ENCODE peak calls at places on chromosomes 16 and 17, in six cellular contexts. W, C, X, N, U and B are unnamed samples.

GRCh38 chr16:51150894-51151320 is at the start of gene SALL1:
- DNase-seq in N (no peak), U (no peak), W (no peak), C (no peak), X (no peak), B (no peak)

GRCh38 chr17:27153005-27153404 is 140.9 kb upstream of the WSB1 start:
- DNase-seq in U (no peak), N (peak), X (no peak), W (no peak), C (no peak), B (no peak)

GRCh38 chr17:63082273-63082861 is 116.3 kb downstream of the TANC2 start:
- DNase-seq in W (no peak), X (no peak), N (peak), C (no peak), U (no peak), B (no peak)

GRCh38 chr16:81730090-81731051 is 48.7 kb upstream of the PLCG2 start:
- DNase-seq in C (peak), X (peak), W (peak), U (peak), N (no peak), B (peak)

GRCh38 chr16:4200000-4200780 is 41.7 kb downstream of the SRL start:
- DNase-seq in U (peak), N (no peak), W (peak), C (peak), X (peak), B (peak)

GRCh38 chr16:5044011-5044540 is 10.3 kb upstream of the NAGPA start:
- DNase-seq in U (no peak), N (no peak), X (no peak), C (no peak), W (no peak), B (no peak)

GRCh38 chr17:79192503-79193500 is 118.2 kb downstream of the ENGASE start:
- DNase-seq in W (peak), U (no peak), C (no peak), N (no peak), X (no peak), B (peak)

GRCh38 chr17:75773808-75774470 is 8.9 kb upstream of the GALK1 start:
- DNase-seq in C (no peak), X (peak), U (no peak), W (no peak), N (no peak), B (no peak)

GRCh38 chr16:2178321-2179106 is 17.9 kb downstream of the CASKIN1 start:
- DNase-seq in U (no peak), W (no peak), C (peak), N (no peak), X (no peak), B (no peak)

GRCh38 chr16:56629531-56629930 is 2.9 kb upstream of the MT1M start:
- DNase-seq in U (no peak), N (no peak), X (no peak), C (no peak), W (no peak), B (no peak)

GRCh38 chr16:17467923-17468540 is 2.7 kb downstream of the XYLT1 start:
- DNase-seq in X (peak), C (peak), U (peak), N (no peak), W (no peak), B (peak)

GRCh38 chr17:41959336-41960095 is 7.1 kb upstream of the CNP start:
- DNase-seq in W (peak), N (no peak), C (no peak), U (no peak), X (no peak), B (no peak)

GRCh38 chr16:2953706-2954105 is 10.4 kb upstream of the KREMEN2 start:
- DNase-seq in U (no peak), C (no peak), X (no peak), N (no peak), W (no peak), B (no peak)

GRCh38 chr17:81393684-81394376 is 1.4 kb upstream of the BAHCC1 start:
- DNase-seq in U (peak), C (peak), N (peak), X (peak), W (peak), B (peak)

GRCh38 chr16:27759301-27759871 is 209.4 kb downstream of the KATNIP start:
- DNase-seq in X (no peak), C (no peak), N (peak), W (peak), U (no peak), B (no peak)

GRCh38 chr16:47644661-47645060 is 183.5 kb downstream of the PHKB start:
- DNase-seq in N (peak), C (no peak), U (no peak), W (no peak), X (no peak), B (no peak)

GRCh38 chr16:728131-728889 is 1.4 kb downstream of the HAGHL start:
- DNase-seq in U (peak), C (peak), X (peak), W (peak), N (no peak), B (no peak)

GRCh38 chr17:2841606-2842005 is 45.4 kb downstream of the RAP1GAP2 start:
- DNase-seq in X (no peak), W (no peak), C (no peak), U (no peak), N (no peak), B (no peak)

GRCh38 chr16:51636913-51637743 is 486.1 kb upstream of the SALL1 start:
- DNase-seq in C (no peak), W (peak), X (no peak), N (peak), U (no peak), B (no peak)

GRCh38 chr17:61237275-61237674 is 162.4 kb upstream of the TBX2 start:
- DNase-seq in N (no peak), W (no peak), U (no peak), X (no peak), C (no peak), B (no peak)

GRCh38 chr16:88974080-88974479 is 2.9 kb downstream of the CBFA2T3 start:
- DNase-seq in N (no peak), C (no peak), U (no peak), W (no peak), X (no peak), B (no peak)

GRCh38 chr16:60815865-60816264 is 1220.4 kb downstream of the CDH8 start:
- DNase-seq in C (no peak), W (no peak), N (no peak), U (no peak), X (no peak), B (no peak)

GRCh38 chr17:32206816-32207215 is 58.8 kb upstream of the RHBDL3 start:
- DNase-seq in N (no peak), W (no peak), U (no peak), X (no peak), C (no peak), B (no peak)

GRCh38 chr16:28254158-28254557 is 38.2 kb upstream of the SBK1 start:
- DNase-seq in C (no peak), U (no peak), N (no peak), W (no peak), X (no peak), B (no peak)

GRCh38 chr17:60656499-60656898 is 21.2 kb upstream of the BCAS3 start:
- DNase-seq in C (no peak), W (no peak), X (no peak), U (no peak), N (no peak), B (no peak)

GRCh38 chr16:78249056-78249455 is 149.6 kb downstream of the WWOX start:
- DNase-seq in C (no peak), W (no peak), U (no peak), N (no peak), X (peak), B (peak)

GRCh38 chr17:58079300-58080033 is 3.8 kb upstream of the DYNLL2 start:
- DNase-seq in C (no peak), U (no peak), X (no peak), W (no peak), N (no peak), B (no peak)

GRCh38 chr17:58082341-58082869 is 814 bp upstream of the DYNLL2 start:
- DNase-seq in C (no peak), X (no peak), N (no peak), U (no peak), W (no peak), B (no peak)

GRCh38 chr17:58082870-58083490 is at the start of gene DYNLL2:
- DNase-seq in N (peak), W (peak), U (peak), X (peak), C (peak), B (peak)

GRCh38 chr17:58083491-58084316 is 485 bp downstream of the DYNLL2 start:
- DNase-seq in W (peak), X (peak), U (peak), C (peak), N (no peak), B (peak)

GRCh38 chr17:58081641-58082340 is 1.4 kb upstream of the DYNLL2 start:
- DNase-seq in X (no peak), U (no peak), W (no peak), N (no peak), C (no peak), B (no peak)
- H3K4me3 ChIP-seq in X (no peak), U (no peak), W (no peak), N (no peak), C (no peak), B (no peak)

DNA sequence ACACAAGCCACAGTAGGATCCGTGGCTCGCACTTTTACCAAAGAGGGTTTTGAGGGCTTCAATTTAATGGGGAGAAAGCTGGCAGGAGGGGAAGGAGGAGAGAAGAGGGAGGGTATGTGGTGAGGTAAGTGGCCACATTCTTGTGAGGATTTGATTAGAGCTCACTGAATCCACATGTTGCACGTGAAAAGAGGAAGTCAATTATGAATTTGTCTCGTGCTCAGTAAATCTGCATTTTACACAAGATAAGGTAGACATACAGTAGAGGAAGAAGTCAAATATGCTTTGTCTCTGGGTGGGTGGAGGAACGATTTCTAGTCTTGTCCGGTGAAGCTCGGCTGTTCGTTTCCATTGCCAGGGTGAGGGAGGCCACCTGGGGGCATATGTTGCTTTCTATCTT is 862 bp downstream of the ZNF232 start:
- DNase-seq in C (no peak), U (no peak), X (no peak), N (no peak), W (no peak), B (no peak)
- H3K4me3 ChIP-seq in C (peak), U (peak), X (peak), N (peak), W (peak), B (peak)

GRCh38 chr16:11587643-11588247 is 1.0 kb upstream of the LITAF start:
- DNase-seq in U (peak), N (no peak), C (no peak), W (no peak), X (no peak), B (no peak)
- H3K4me3 ChIP-seq in U (peak), N (peak), C (peak), W (peak), X (no peak), B (peak)

GRCh38 chr17:8222630-8223355 is 12.4 kb upstream of the AURKB start:
- DNase-seq in X (peak), C (peak), N (peak), U (peak), W (peak), B (peak)

GRCh38 chr17:8223356-8224063 is 13.1 kb upstream of the AURKB start:
- DNase-seq in W (peak), U (peak), X (peak), C (peak), N (no peak), B (peak)

GRCh38 chr17:8221663-8222379 is 11.4 kb upstream of the AURKB start:
- DNase-seq in W (peak), X (peak), N (peak), C (peak), U (peak), B (peak)

GRCh38 chr17:8222380-8222629 is 11.9 kb upstream of the AURKB start:
- DNase-seq in C (no peak), W (no peak), U (no peak), N (no peak), X (no peak), B (no peak)

DNA sequence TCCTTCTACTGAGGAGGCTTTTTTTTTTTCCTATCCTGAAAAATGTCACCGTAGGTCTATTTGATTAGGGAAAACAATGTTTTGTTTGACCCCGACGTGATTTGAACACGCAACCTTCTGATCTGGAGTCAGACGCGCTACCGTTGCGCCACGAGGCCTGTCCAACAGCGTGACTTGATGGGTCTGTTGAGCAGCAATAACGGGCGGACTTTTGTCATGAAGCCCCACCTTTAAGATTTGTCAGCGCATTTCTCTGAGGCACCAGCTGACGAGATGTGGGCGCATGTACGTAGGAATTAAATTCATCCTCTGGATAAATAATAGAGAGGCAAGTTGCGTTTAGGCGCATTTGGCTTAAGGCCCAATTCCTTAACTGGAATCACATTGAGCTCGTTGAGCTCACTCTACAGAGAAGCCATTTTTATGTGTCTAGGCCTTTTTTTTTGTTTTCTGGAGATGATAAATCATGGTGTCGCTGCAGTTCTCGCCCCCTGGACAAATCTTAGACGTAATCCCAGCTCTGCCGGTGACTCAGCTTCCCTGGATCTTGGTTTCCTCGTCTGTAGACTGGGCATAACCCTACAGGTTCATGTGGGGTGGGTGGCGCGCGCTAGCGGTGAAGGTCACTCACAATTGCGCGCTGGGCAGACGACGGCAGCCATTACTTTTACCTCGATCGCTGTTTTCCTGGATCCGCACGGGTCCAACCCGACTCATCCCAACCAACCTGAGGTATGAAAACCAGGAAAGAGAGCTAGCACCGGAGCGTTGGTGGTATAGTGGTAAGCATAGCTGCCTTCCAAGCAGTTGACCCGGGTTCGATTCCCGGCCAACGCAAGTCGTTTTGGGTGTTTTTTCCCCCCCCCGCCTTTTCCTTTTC is 10.6 kb upstream of the AURKB start:
- DNase-seq in N (peak), X (peak), W (peak), C (peak), U (peak), B (peak)
- H3K4me3 ChIP-seq in N (peak), X (peak), W (peak), C (peak), U (peak), B (peak)

DNA sequence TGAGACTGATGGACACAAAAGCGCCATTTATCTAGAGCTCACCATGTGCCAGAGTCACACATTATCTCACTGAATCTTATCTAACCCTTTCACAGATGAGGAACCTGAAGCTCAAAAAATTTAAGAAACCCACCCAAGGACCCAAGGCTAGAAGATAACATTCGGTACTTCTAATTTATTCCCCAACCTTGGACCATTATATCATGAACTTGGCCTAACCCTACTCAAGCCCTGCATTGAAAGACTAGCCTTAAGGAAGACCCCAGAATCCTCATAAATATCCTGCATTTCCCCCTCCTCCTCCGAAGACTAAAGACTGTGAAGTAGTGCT is 548 bp upstream of the DYNC1LI2 start:
- DNase-seq in X (no peak), C (no peak), N (no peak), U (no peak), W (no peak), B (no peak)
- H3K4me3 ChIP-seq in X (peak), C (peak), N (peak), U (peak), W (peak), B (peak)

DNA sequence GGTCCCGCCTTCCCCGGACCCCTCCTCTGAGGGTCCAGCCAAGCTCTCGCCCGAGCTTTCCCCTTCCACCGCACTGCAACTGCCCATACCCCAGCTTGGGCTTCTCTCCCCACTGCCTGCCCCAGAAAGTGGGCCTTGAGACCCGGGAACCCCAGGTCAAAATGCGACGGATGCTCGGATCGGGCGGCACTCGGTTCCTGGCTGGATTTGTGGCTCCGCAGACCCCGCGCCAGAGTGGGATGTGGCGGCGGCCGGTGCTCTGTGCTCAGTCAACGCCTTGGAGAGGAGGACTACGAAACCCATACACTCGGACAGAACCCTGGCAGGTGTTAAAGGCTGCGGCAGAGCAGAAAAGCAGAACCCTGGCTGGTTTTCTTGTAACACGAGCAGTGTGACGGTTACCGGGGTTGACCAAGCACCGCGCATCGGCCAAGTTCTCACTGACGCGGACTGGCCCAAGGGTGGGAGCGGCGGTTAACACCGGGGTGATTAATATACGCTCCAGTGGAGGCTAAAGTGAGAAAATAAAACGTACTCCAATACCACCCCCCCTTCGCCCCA is 885 bp upstream of the SLFN13 start:
- DNase-seq in X (no peak), W (no peak), N (no peak), U (peak), C (no peak), B (peak)
- H3K4me3 ChIP-seq in X (no peak), W (no peak), N (peak), U (peak), C (peak), B (peak)